ENCODE peak calls at places on chromosomes 5 and 9, in four cellular contexts. J is ovary, S is prostate gland, Q is spleen. F is an unnamed sample.
A peak's percentile ranks its signal among the peaks of the same experiment; 100 is the strongest.

GRCh38 chr5:68187268-68188055 is 28.1 kb upstream of the PIK3R1 start:
- DNase-seq in S (peak; percentile 16), J (peak; percentile 71), Q (no peak), F (no peak)

GRCh38 chr5:44546283-44546682 is 157.1 kb upstream of the FGF10 start:
- DNase-seq in Q (no peak), J (no peak), S (no peak), F (no peak)

GRCh38 chr9:87711857-87712800 is 13.8 kb upstream of the CTSL start:
- DNase-seq in J (no peak), S (no peak), Q (no peak), F (peak; percentile 57)

GRCh38 chr9:125659954-125660353 is 47.1 kb downstream of the MAPKAP1 start:
- DNase-seq in S (no peak), Q (no peak), J (no peak), F (no peak)

GRCh38 chr5:77569409-77569808 is 69.1 kb downstream of the OTP start:
- DNase-seq in J (no peak), Q (no peak), S (no peak), F (no peak)

GRCh38 chr9:77435688-77436087 is 212.4 kb downstream of the GNA14 start:
- DNase-seq in Q (no peak), S (no peak), J (no peak), F (no peak)

GRCh38 chr5:144335561-144335960 is 164.9 kb downstream of the KCTD16 start:
- DNase-seq in Q (no peak), S (no peak), J (no peak), F (no peak)

GRCh38 chr5:148776780-148777179 is 49.6 kb upstream of the ADRB2 start:
- DNase-seq in J (no peak), S (no peak), Q (no peak), F (no peak)

GRCh38 chr9:82651474-82651873 is 411.5 kb downstream of the RASEF start:
- DNase-seq in Q (peak; percentile 37), J (no peak), S (no peak), F (no peak)

GRCh38 chr5:125004009-125004408 is 257.6 kb upstream of the ZNF608 start:
- DNase-seq in J (no peak), Q (no peak), S (no peak), F (no peak)

GRCh38 chr9:16133556-16134227 is 580.8 kb downstream of the CCDC171 start:
- DNase-seq in S (peak; percentile 9), J (peak; percentile 29), Q (no peak), F (no peak)

GRCh38 chr5:10479226-10479721 is 37.6 kb downstream of the ROPN1L start:
- DNase-seq in J (no peak), S (no peak), Q (peak; percentile 62), F (no peak)

GRCh38 chr5:79030663-79031480 is 38.6 kb downstream of the DMGDH start:
- DNase-seq in J (no peak), S (no peak), Q (no peak), F (no peak)

GRCh38 chr9:90939367-90939766 is 137.7 kb downstream of the SYK start:
- DNase-seq in J (no peak), S (no peak), Q (no peak), F (no peak)

GRCh38 chr5:74179183-74179582 is 461.3 kb downstream of the ENC1 start:
- DNase-seq in J (no peak), Q (no peak), S (no peak), F (no peak)

GRCh38 chr5:14186132-14186830 is 43.1 kb downstream of the TRIO start:
- DNase-seq in S (no peak), J (no peak), Q (no peak), F (no peak)

GRCh38 chr9:89865981-89866380 is 261.2 kb downstream of the GADD45G start:
- DNase-seq in J (no peak), S (no peak), Q (peak; percentile 55), F (no peak)

GRCh38 chr5:176364765-176365662 is at the start of gene ARL10:
- DNase-seq in S (no peak), Q (peak; percentile 89), J (peak; percentile 45), F (no peak)
- TF ChIP-seq POLR2A in S (no peak), Q (no peak), J (no peak), F (no peak)

GRCh38 chr5:131164931-131165727 is at the start of gene HINT1:
- DNase-seq in J (peak; percentile 89), Q (peak; percentile 98), S (peak; percentile 90), F (peak; percentile 86)

GRCh38 chr5:131169810-131170539 is 769 bp upstream of the LYRM7 start:
- DNase-seq in Q (no peak), J (no peak), S (no peak), F (no peak)

GRCh38 chr5:131171276-131171815 is 602 bp downstream of the LYRM7 start:
- DNase-seq in J (no peak), Q (no peak), S (no peak), F (no peak)

GRCh38 chr5:131167615-131168014 is 2.6 kb upstream of the HINT1 start:
- DNase-seq in J (no peak), S (no peak), Q (no peak), F (no peak)

GRCh38 chr5:131170540-131171275 is at the start of gene LYRM7:
- DNase-seq in S (peak; percentile 98), J (peak; percentile 94), Q (peak; percentile 97), F (peak; percentile 99)
- TF ChIP-seq CTCF in S (no peak), J (no peak), Q (peak; percentile 50), F (no peak)

GRCh38 chr9:138099803-138100598 is 222.4 kb downstream of the CACNA1B start:
- DNase-seq in Q (no peak), J (no peak), S (no peak), F (peak; percentile 42)

GRCh38 chr9:138103111-138103823 is 225.7 kb downstream of the CACNA1B start:
- DNase-seq in J (no peak), S (peak; percentile 2), Q (peak; percentile 29), F (no peak)

GRCh38 chr9:138100711-138101349 is 223.2 kb downstream of the CACNA1B start:
- DNase-seq in Q (peak; percentile 47), J (no peak), S (no peak), F (no peak)

GRCh38 chr9:138102246-138103051 is 224.9 kb downstream of the CACNA1B start:
- DNase-seq in Q (peak; percentile 58), J (no peak), S (peak; percentile 2), F (no peak)

DNA sequence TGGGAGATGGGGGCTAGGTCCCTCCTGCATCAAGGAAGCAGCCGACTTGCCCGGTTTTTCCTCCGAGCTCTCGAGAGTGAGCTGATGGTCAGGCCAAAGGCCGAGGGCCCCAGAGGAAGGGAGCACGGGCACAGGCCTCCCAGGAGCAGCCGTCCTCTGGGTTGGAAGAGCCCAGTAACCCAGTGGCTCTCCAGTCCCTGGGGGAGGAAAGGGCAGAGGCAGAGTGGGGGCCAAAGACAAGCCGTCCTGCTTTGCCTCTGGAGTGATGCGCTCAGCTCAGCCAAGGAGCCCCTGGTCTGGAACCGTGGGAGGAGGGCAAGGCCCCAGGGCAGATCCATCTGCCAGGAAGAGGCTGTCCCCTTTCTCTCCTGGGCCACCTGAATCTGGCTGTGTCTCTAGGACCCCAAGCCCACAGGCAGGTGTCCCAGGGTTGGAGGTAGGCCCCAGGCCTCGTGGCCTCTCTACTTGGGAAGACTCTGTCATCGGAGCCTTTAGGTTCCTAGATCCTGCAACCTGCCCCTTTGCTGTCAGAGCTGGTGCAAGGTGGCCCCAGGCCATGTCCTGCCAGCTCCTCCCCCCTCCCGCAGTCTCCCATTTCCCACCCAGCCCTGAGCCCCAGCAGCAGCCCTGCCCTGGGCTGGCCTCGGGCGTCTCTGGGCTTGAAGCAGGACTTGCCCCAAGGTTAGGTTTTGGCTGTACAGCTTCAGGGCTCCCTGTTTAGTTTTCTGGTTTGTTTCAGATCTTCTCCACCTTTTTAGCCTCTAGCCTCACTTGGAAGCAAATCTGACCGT is 224.1 kb downstream of the CACNA1B start:
- DNase-seq in Q (peak; percentile 51), S (peak; percentile 2), J (no peak), F (no peak)
- TF ChIP-seq POLR2A in Q (no peak), S (no peak), J (no peak), F (no peak)

DNA sequence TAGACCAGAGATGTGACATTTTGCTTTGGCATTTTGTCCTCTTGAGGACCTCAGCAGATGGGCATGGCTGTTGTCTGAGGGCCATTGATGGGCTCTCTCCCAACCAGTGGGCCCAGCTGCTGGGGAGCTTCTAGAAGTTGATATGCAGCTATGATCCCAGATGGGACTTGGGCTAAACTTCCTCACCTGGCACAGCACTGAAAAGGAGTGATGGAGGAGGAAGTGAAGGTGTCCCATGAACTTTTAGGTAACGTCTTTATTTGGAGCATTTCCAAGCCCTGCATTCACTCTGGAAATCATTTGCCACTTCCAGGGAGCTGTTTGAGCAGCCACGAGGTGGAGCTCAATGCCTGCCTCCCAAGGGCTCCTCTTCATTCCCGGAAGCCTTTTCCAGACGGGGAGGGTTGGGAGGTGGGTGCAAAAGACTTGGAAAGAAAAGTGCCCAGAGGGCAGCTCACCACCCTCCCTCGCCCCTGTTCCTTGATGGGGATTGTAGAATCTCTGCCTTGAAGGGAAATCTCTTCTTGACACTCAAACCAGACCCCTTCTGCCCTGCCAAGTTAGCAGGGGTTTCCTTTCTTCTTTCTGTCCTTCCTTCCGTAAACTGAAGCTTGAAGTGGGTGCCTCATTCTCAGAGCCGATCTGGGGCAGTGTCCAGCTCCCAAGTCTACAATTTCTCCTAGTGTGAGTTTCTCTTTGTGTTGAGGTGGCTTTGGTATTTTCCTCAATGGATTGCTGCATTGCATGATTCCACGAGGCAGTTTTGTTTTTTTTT is 18.1 kb upstream of the NEUROG1 start:
- DNase-seq in Q (peak; percentile 42), S (no peak), J (no peak), F (no peak)
- TF ChIP-seq CTCF in Q (no peak), S (no peak), J (no peak), F (no peak)

DNA sequence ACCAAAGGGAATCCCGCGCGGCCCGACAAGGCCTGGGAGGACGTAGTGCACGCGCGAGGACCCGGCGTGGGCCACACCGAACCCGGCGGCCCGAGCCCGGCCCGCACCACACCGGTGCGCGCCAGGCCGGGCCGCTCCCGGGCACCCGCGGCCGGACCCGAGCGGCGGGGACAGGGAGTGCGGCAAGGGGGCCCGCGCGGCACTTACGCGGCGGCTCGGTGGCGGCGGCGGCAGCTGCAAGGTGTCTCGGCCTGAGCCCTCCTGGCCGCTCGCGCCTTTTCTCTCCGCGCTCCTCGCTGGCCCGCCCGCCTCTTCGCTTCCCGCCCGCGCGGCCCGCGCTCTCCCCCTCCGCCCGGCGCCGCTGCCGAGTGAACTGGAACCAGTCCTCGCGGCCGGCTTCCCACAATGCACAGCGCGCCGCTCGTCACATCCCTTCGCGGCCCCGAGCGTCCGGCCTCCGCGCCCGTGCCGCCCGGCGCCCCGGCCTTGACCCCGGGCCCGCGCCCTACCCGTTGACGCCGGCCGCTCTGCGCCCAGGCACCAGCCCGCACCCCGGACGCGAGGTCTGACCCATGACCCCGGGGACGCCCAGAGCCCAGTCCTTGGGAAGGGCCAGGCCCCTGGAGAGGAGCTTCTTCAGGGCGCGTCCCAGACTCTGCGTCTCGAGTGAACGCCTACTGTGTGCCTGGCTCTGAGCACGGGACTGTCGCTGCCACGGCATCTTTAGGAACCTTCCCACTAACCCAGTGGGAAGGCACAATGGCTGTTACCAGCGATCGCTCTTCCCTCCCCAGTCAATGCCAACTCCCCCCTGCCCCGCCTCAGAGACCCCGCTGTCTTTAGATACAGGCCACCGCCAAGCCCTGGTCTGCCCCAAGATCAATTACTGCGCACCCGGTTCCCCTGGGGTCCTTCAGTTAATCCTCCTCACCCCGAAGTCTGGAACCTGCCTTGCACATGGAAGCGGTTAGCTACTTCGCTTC is at the start of gene MACROH2A1:
- DNase-seq in J (peak; percentile 81), S (peak; percentile 84), Q (peak; percentile 99), F (peak; percentile 78)
- TF ChIP-seq POLR2A in J (peak; percentile 62), S (peak; percentile 89), Q (peak; percentile 80), F (no peak)